ENCODE peak calls at places on chromosome 1, in ten cellular contexts. Y is sciatic nerve; W is hepatic stellate cell; S is anterior cingulate cortex; H is skeletal muscle cell; R is occipital lobe; C is cardiac muscle cell; X is brain microvascular endothelial cell; V is transverse colon; T is stimulated activated CD4-positive, alpha-beta T cell treated with anti-CD3 and anti-CD28 coated beads, Interleukin-1b, Interleukin-23, amount 100 ng/mL, for 24 hours. G is an unnamed sample.

GRCh38 chr1:85182700-85183099 is 18.1 kb downstream of the SYDE2 start:
- DNase-seq in T (no peak), Y (no peak), S (no peak), W (no peak), H (no peak), X (no peak), R (no peak), V (no peak), C (no peak), G (no peak)

GRCh38 chr1:169933999-169934725 is 40.5 kb upstream of the SCYL3 start:
- DNase-seq in T (no peak), V (peak), H (peak), X (peak), W (no peak), R (no peak), S (no peak), C (peak), Y (no peak), G (no peak)

GRCh38 chr1:227786673-227787512 is 28.6 kb upstream of the PRSS38 start:
- DNase-seq in X (no peak), C (no peak), V (peak), Y (peak), H (no peak), S (no peak), W (peak), R (no peak), T (no peak), G (no peak)

GRCh38 chr1:31423418-31423947 is 10.5 kb downstream of the SERINC2 start:
- DNase-seq in Y (no peak), V (peak), C (no peak), S (no peak), H (no peak), T (no peak), W (no peak), X (no peak), R (no peak), G (no peak)

GRCh38 chr1:28287315-28287714 is 28.0 kb downstream of the SESN2 start:
- DNase-seq in W (no peak), S (no peak), V (no peak), R (no peak), X (no peak), C (no peak), H (no peak), Y (no peak), T (no peak), G (no peak)

GRCh38 chr1:28173980-28174297 is 2.6 kb downstream of the PTAFR start:
- DNase-seq in R (no peak), W (peak), Y (no peak), C (no peak), T (no peak), S (no peak), V (no peak), H (no peak), X (peak), G (no peak)

GRCh38 chr1:46134660-46135331 is 2.4 kb upstream of the PIK3R3 start:
- DNase-seq in X (peak), C (peak), W (no peak), V (no peak), Y (no peak), T (no peak), S (no peak), H (peak), R (no peak), G (no peak)

GRCh38 chr1:246876423-246876822 is 55.3 kb downstream of the AHCTF1 start:
- DNase-seq in R (no peak), S (no peak), V (no peak), Y (no peak), T (no peak), H (no peak), W (no peak), X (no peak), C (no peak), G (no peak)

GRCh38 chr1:77847621-77848080 is 40.8 kb upstream of the NEXN start:
- DNase-seq in T (no peak), C (no peak), S (no peak), V (no peak), X (no peak), R (no peak), Y (no peak), W (no peak), H (no peak), G (no peak)

GRCh38 chr1:235004840-235005391 is 123.7 kb downstream of the TOMM20 start:
- DNase-seq in V (no peak), W (no peak), R (no peak), S (no peak), X (no peak), C (no peak), Y (peak), H (no peak), T (no peak), G (no peak)

G was measured in H54.